ENCODE peak calls at places on chromosomes 3 and 15, in eight cellular contexts. R is heart left ventricle, J is transverse colon, N is endodermal cell, B is tibial artery, A is thyroid gland, C is fibroblast of lung, E is mesenchymal stem cell. X is an unnamed sample. For H3K4me1 and H3K9me3, the result is how much of the 10 kb centered on the place peaks cover.

GRCh38 chr3:104523136-104523535 is 843.6 kb upstream of the ALCAM start:
- DNase-seq in C (peak), J (no peak), B (no peak), A (no peak), R (no peak), N (no peak), E (no peak), X (no peak)

GRCh38 chr3:13015286-13016082 is 57.7 kb downstream of the IQSEC1 start:
- DNase-seq in B (no peak), A (peak), N (no peak), E (no peak), J (peak), R (peak), C (no peak), X (no peak)

GRCh38 chr3:170896781-170897180 is 11.7 kb downstream of the EIF5A2 start:
- DNase-seq in R (no peak), E (no peak), B (no peak), J (no peak), N (no peak), A (no peak), C (no peak), X (no peak)

GRCh38 chr3:34483290-34483887 is 685.0 kb downstream of the PDCD6IP start:
- DNase-seq in E (no peak), J (no peak), C (no peak), R (no peak), A (no peak), N (no peak), B (no peak), X (no peak)

GRCh38 chr3:74789111-74789510 is 174.7 kb upstream of the CNTN3 start:
- DNase-seq in N (no peak), R (no peak), C (no peak), A (no peak), J (no peak), E (no peak), B (no peak), X (no peak)

GRCh38 chr3:24119321-24119751 is 174.2 kb downstream of the NR1D2 start:
- DNase-seq in A (peak), J (no peak), C (peak), N (no peak), E (peak), R (no peak), B (no peak), X (no peak)

GRCh38 chr15:83320831-83321230 is 36.4 kb upstream of the BNC1 start:
- DNase-seq in C (no peak), N (no peak), R (no peak), E (peak), J (no peak), A (no peak), B (no peak), X (no peak)

GRCh38 chr3:132721479-132722164 is 587 bp downstream of the NPHP3 start:
- DNase-seq in E (peak), C (peak), J (peak), A (peak), N (peak), B (peak), R (peak), X (peak)

GRCh38 chr15:34001536-34001935 is 33.2 kb downstream of the CHRM5 start:
- DNase-seq in B (no peak), R (no peak), C (no peak), A (no peak), N (no peak), J (no peak), E (no peak), X (no peak)

GRCh38 chr15:81275711-81276417 is 48.1 kb downstream of the STARD5 start:
- DNase-seq in C (peak), E (no peak), N (no peak), J (no peak), A (no peak), B (no peak), R (no peak), X (no peak)

GRCh38 chr15:70238917-70239316 is 141.2 kb upstream of the TLE3 start:
- DNase-seq in J (no peak), B (no peak), R (no peak), A (no peak), N (peak), E (no peak), C (no peak), X (no peak)

GRCh38 chr15:79357566-79357965 is 46.7 kb downstream of the TMED3 start:
- DNase-seq in C (no peak), J (no peak), A (no peak), B (no peak), R (no peak), E (no peak), N (no peak), X (no peak)

GRCh38 chr3:170961616-170962400 is 53.4 kb upstream of the EIF5A2 start:
- DNase-seq in E (peak), C (peak), J (no peak), A (no peak), B (no peak), R (no peak), N (no peak), X (no peak)

GRCh38 chr3:136343873-136344281 is 93.7 kb downstream of the PCCB start:
- DNase-seq in E (peak), B (peak), J (peak), A (peak), N (no peak), C (peak), R (peak), X (peak)

GRCh38 chr15:67024998-67025368 is 40.4 kb upstream of the SMAD3 start:
- DNase-seq in N (no peak), C (no peak), E (peak), R (no peak), A (no peak), B (no peak), J (no peak), X (no peak)

GRCh38 chr3:126341755-126342150 is 15.5 kb downstream of the KLF15 start:
- DNase-seq in J (peak), C (no peak), E (no peak), B (peak), A (no peak), N (peak), R (no peak), X (no peak)

GRCh38 chr3:126146034-126146433 is 34.4 kb downstream of the ALDH1L1 start:
- DNase-seq in B (no peak), R (no peak), J (no peak), C (no peak), A (no peak), E (no peak), N (peak), X (no peak)

GRCh38 chr3:152269423-152270144 is 855 bp downstream of the MBNL1 start:
- DNase-seq in E (peak), C (peak), A (peak), B (peak), N (no peak), R (peak), J (peak), X (peak)

GRCh38 chr3:126064627-126065258 is 19.2 kb downstream of the SLC41A3 start:
- DNase-seq in J (peak), N (no peak), E (no peak), B (no peak), A (peak), C (no peak), R (no peak), X (no peak)

GRCh38 chr3:123346041-123346440 is 102.8 kb downstream of the ADCY5 start:
- DNase-seq in B (no peak), A (no peak), J (no peak), N (peak), R (peak), C (no peak), E (no peak), X (no peak)

GRCh38 chr15:76336254-76337046 is at the start of gene ISL2:
- DNase-seq in C (peak), B (no peak), E (peak), N (peak), R (no peak), A (no peak), J (peak), X (peak)

GRCh38 chr15:78382114-78382886 is 42.1 kb downstream of the CRABP1 start:
- DNase-seq in E (peak), R (no peak), A (no peak), B (no peak), J (no peak), N (no peak), C (no peak), X (no peak)

GRCh38 chr3:54065551-54065950 is 56.8 kb upstream of the CACNA2D3 start:
- DNase-seq in B (no peak), A (no peak), J (no peak), C (no peak), N (no peak), E (no peak), R (no peak), X (no peak)

GRCh38 chr15:29270169-29270955 is 740 bp upstream of the NSMCE3 start:
- DNase-seq in N (no peak), B (no peak), J (no peak), C (peak), A (no peak), E (peak), R (no peak), X (no peak)

GRCh38 chr3:43707998-43708397 is 17.3 kb downstream of the ABHD5 start:
- DNase-seq in C (peak), B (no peak), A (no peak), J (no peak), N (no peak), E (peak), R (no peak), X (no peak)

GRCh38 chr3:50502225-50502583 is 1.2 kb downstream of the CACNA2D2 start:
- DNase-seq in C (no peak), B (no peak), E (no peak), A (peak), R (no peak), N (no peak), J (no peak), X (no peak)

GRCh38 chr3:161977063-161977462 is 480.5 kb downstream of the OTOL1 start:
- DNase-seq in A (no peak), N (no peak), B (no peak), R (no peak), E (peak), J (no peak), C (peak), X (no peak)

GRCh38 chr3:191430103-191430502 is 30.9 kb upstream of the PYDC2 start:
- DNase-seq in C (no peak), R (no peak), N (no peak), B (no peak), A (no peak), E (no peak), J (no peak), X (no peak)

GRCh38 chr3:108985844-108986243 is 32.2 kb upstream of the GUCA1C start:
- DNase-seq in R (no peak), N (no peak), A (no peak), J (no peak), C (no peak), B (no peak), E (no peak), X (no peak)

GRCh38 chr3:13687409-13687989 is 138.6 kb downstream of the FBLN2 start:
- DNase-seq in C (no peak), R (no peak), A (peak), N (no peak), B (no peak), E (no peak), J (no peak), X (no peak)

GRCh38 chr3:146124141-146124801 is 36.7 kb downstream of the PLOD2 start:
- DNase-seq in C (peak), R (no peak), B (no peak), A (no peak), J (no peak), N (no peak), E (peak), X (no peak)

GRCh38 chr3:66413151-66413751 is 87.6 kb downstream of the LRIG1 start:
- DNase-seq in C (peak), J (no peak), B (no peak), E (peak), N (peak), R (no peak), A (no peak), X (no peak)

GRCh38 chr3:20043398-20043797 is 3.2 kb downstream of the KAT2B start:
- DNase-seq in B (peak), E (peak), C (peak), N (no peak), J (peak), R (peak), A (peak), X (no peak)

GRCh38 chr3:11001020-11001657 is 8.6 kb downstream of the SLC6A1 start:
- DNase-seq in E (no peak), B (no peak), R (no peak), N (no peak), A (no peak), J (no peak), C (no peak), X (peak)

GRCh38 chr15:55743615-55743978 is 645 bp upstream of the PRTG start:
- DNase-seq in E (no peak), J (no peak), R (no peak), A (no peak), B (no peak), N (no peak), C (no peak), X (no peak)

GRCh38 chr15:77588126-77588525 is 44.6 kb downstream of the LINGO1 start:
- DNase-seq in J (no peak), N (no peak), B (no peak), C (no peak), R (no peak), A (no peak), E (no peak), X (no peak)

GRCh38 chr3:144286235-144286910 is 314.8 kb downstream of the DIPK2A start:
- DNase-seq in R (no peak), J (no peak), A (no peak), C (no peak), B (no peak), E (no peak), N (no peak), X (no peak)

GRCh38 chr15:40445411-40446055 is 4.8 kb downstream of the BAHD1 start:
- DNase-seq in R (no peak), A (no peak), N (no peak), B (no peak), J (peak), C (peak), E (peak), X (no peak)

GRCh38 chr3:99119312-99119810 is 217.9 kb upstream of the DCBLD2 start:
- DNase-seq in B (no peak), C (peak), J (no peak), E (no peak), N (no peak), A (no peak), R (no peak), X (no peak)

GRCh38 chr15:41779662-41780157 is 5.4 kb downstream of the MAPKBP1 start:
- DNase-seq in A (no peak), C (no peak), E (peak), B (no peak), J (no peak), N (no peak), R (no peak), X (no peak)

GRCh38 chr15:41778503-41778902 is 4.2 kb downstream of the MAPKBP1 start:
- DNase-seq in B (no peak), R (no peak), C (no peak), E (no peak), A (no peak), J (no peak), N (no peak), X (no peak)

GRCh38 chr15:41775651-41776050 is 1.4 kb downstream of the MAPKBP1 start:
- DNase-seq in N (no peak), C (peak), E (no peak), R (no peak), B (no peak), A (no peak), J (no peak), X (no peak)

GRCh38 chr15:41774873-41775417 is 661 bp downstream of the MAPKBP1 start:
- DNase-seq in N (no peak), C (no peak), E (no peak), A (no peak), B (no peak), J (no peak), R (no peak), X (no peak)

DNA sequence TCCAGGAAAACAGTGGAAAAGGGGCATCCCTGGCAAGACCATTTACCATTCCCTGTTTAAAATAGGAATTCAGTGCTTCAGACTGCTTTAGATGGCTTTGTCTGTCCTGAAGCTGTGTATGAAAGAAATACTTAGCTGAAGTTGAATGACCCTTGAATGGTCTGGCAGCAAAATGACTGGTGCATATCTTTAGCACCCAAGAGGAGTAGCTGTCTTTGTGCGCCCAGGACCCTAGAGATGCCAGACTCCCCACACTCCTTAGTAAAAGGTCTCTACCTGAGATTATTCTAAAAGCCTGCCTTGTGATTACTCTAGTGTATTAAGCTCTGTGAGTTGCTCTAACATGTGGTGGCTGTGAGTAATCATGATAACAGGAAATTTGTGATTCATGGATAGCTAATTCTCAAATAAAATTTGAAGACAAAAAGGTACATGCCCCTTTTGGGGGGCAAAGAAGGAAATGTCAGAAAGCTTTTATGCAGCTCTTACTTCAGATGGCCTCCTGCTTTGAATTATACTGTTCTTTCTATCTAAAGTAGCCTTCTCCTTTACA is 3.2 kb downstream of the MAPKBP1 start:
- DNase-seq in C (peak), A (peak), R (no peak), N (no peak), B (no peak), E (no peak), J (no peak), X (no peak)
- H3K4me1 ChIP-seq in C (under half), A (half or more), R (under half), N (under half), B (under half), E (under half), J (under half), X (under half)

GRCh38 chr3:134525293-134525692 is 39.4 kb downstream of the CEP63 start:
- DNase-seq in J (no peak), A (no peak), B (no peak), C (no peak), E (no peak), N (no peak), R (no peak), X (no peak)
- H3K9me3 ChIP-seq in J (under half), A (under half), B (under half), C (under half), E (under half), N (under half), R (under half), X (under half)

GRCh38 chr15:63466378-63467192 is 37.8 kb upstream of the USP3 start:
- DNase-seq in J (no peak), R (no peak), E (peak), C (peak), N (peak), B (no peak), A (no peak), X (peak)
- H3K4me1 ChIP-seq in J (under half), R (under half), E (under half), C (under half), N (under half), B (under half), A (under half), X (under half)

GRCh38 chr15:22229971-22230815 is 149.9 kb downstream of the OR4M2 start:
- DNase-seq in N (no peak), B (no peak), R (no peak), J (no peak), C (no peak), A (no peak), E (no peak), X (no peak)
- H3K9me3 ChIP-seq in N (half or more), B (under half), R (under half), J (under half), C (under half), A (under half), E (under half), X (under half)

GRCh38 chr15:60038111-60038521 is 34.0 kb downstream of the FOXB1 start:
- DNase-seq in C (no peak), E (no peak), B (no peak), N (peak), R (no peak), J (no peak), A (peak), X (no peak)
- H3K4me1 ChIP-seq in C (under half), E (under half), B (under half), N (under half), R (under half), J (under half), A (under half), X (under half)

GRCh38 chr3:6255229-6255628 is 605.7 kb upstream of the GRM7 start:
- DNase-seq in J (no peak), B (no peak), E (no peak), C (no peak), R (no peak), N (no peak), A (no peak), X (no peak)
- H3K9me3 ChIP-seq in J (under half), B (under half), E (under half), C (under half), R (under half), N (under half), A (under half), X (under half)

DNA sequence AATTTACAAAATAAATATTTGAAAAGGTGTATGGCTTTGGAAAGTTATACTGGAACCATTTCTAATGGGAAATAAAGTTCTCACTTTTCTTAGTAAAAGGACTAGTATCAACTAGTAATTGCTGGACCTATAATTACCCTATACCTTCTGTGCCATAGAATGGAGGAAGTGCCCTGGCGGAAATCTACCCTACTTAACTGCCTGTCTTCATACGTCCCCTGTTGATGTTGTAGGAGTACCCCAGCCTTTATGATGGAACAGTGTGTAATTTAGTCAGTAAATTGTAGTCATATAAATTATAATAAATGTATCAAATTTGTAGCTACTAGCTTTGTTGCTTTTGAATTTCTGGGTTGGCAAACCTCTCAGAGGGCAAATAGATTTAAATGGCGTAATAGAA is 149.9 kb downstream of the LPP start:
- DNase-seq in R (no peak), C (no peak), A (no peak), N (no peak), J (no peak), E (no peak), B (no peak), X (no peak)
- H3K4me1 ChIP-seq in R (under half), C (under half), A (under half), N (under half), J (under half), E (under half), B (under half), X (under half)

GRCh38 chr15:23503546-23503945 is 56.5 kb upstream of the GOLGA6L2 start:
- DNase-seq in J (no peak), R (no peak), B (no peak), N (no peak), A (no peak), E (no peak), C (no peak), X (no peak)

GRCh38 chr15:23504003-23504402 is 57.0 kb upstream of the GOLGA6L2 start:
- DNase-seq in B (no peak), C (no peak), R (no peak), N (no peak), J (no peak), A (no peak), E (no peak), X (no peak)

DNA sequence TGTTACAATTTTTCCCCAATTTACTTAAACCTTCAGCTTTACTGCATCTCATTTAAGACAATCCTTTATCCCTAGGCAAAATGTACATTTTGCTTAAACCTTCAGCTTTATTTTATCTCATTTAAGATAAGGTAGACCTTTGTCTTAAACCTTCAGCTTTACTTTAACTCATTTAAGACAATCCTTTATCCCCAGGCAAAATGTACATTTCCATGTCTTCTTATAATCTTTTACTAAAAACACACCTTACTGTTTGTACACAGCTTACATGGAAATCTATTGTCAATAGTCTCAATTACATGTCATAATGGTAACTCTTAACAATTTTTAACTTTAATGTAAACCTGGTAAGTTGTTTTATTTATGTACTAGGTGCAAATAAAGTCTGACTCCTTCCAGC is 58.7 kb upstream of the MKRN3 start:
- DNase-seq in C (no peak), E (no peak), B (no peak), A (no peak), J (no peak), R (no peak), N (no peak), X (no peak)
- H3K9me3 ChIP-seq in C (under half), E (under half), B (under half), A (under half), J (under half), R (under half), N (half or more), X (under half)

GRCh38 chr3:129596194-129597086 is 10.0 kb downstream of the PLXND1 start:
- DNase-seq in E (peak), R (peak), A (peak), J (peak), B (peak), N (peak), C (peak), X (peak)
- H3K4me1 ChIP-seq in E (half or more), R (half or more), A (half or more), J (under half), B (under half), N (under half), C (half or more), X (under half)

X was measured in Caco-2.